ENCODE peak calls at places on chromosomes 13 and 19, in six cellular contexts. One of them, this sample, is unnamed.

GRCh38 chr13:46543307-46543706 is 9.7 kb upstream of the LRCH1 start:
- ATAC-seq in upper lobe of left lung: no peak
- ATAC-seq in HepG2: no peak
- ATAC-seq in A549: no peak
- ATAC-seq in K562: no peak
- ATAC-seq in GM12878: peak; percentile 19
- ATAC-seq in this sample: no peak

GRCh38 chr13:46166221-46166584 is 15.8 kb downstream of the LCP1 start:
- ATAC-seq in upper lobe of left lung: no peak
- ATAC-seq in HepG2: no peak
- ATAC-seq in A549: no peak
- ATAC-seq in K562: no peak
- ATAC-seq in GM12878: peak; percentile 11
- ATAC-seq in this sample: no peak

GRCh38 chr13:92463134-92463533 is 763.5 kb upstream of the GPC6 start:
- ATAC-seq in upper lobe of left lung: no peak
- ATAC-seq in HepG2: no peak
- ATAC-seq in A549: no peak
- ATAC-seq in K562: no peak
- ATAC-seq in GM12878: no peak
- ATAC-seq in this sample: no peak

GRCh38 chr13:98471895-98472294 is 105.0 kb downstream of the STK24 start:
- ATAC-seq in upper lobe of left lung: peak; percentile 69
- ATAC-seq in HepG2: no peak
- ATAC-seq in A549: no peak
- ATAC-seq in K562: no peak
- ATAC-seq in GM12878: no peak
- ATAC-seq in this sample: no peak

GRCh38 chr19:36460046-36460445 is 29.3 kb downstream of the ZNF566 start:
- ATAC-seq in upper lobe of left lung: no peak
- ATAC-seq in HepG2: no peak
- ATAC-seq in A549: no peak
- ATAC-seq in K562: no peak
- ATAC-seq in GM12878: no peak
- ATAC-seq in this sample: no peak

GRCh38 chr13:98290261-98290660 is 113.2 kb upstream of the RNF113B start:
- ATAC-seq in upper lobe of left lung: no peak
- ATAC-seq in HepG2: no peak
- ATAC-seq in A549: no peak
- ATAC-seq in K562: no peak
- ATAC-seq in GM12878: no peak
- ATAC-seq in this sample: no peak

GRCh38 chr13:84479656-84480055 is 597.4 kb upstream of the SLITRK1 start:
- ATAC-seq in upper lobe of left lung: no peak
- ATAC-seq in HepG2: no peak
- ATAC-seq in A549: no peak
- ATAC-seq in K562: no peak
- ATAC-seq in GM12878: no peak
- ATAC-seq in this sample: no peak

GRCh38 chr13:24270639-24271131 is 38.7 kb upstream of the C1QTNF9 start:
- ATAC-seq in upper lobe of left lung: peak; percentile 85
- ATAC-seq in HepG2: peak; percentile 82
- ATAC-seq in A549: peak; percentile 70
- ATAC-seq in K562: peak; percentile 47
- ATAC-seq in GM12878: peak; percentile 71
- ATAC-seq in this sample: peak; percentile 77

GRCh38 chr13:89372193-89372592 is 1701.0 kb downstream of the SLITRK5 start:
- ATAC-seq in upper lobe of left lung: no peak
- ATAC-seq in HepG2: no peak
- ATAC-seq in A549: no peak
- ATAC-seq in K562: no peak
- ATAC-seq in GM12878: no peak
- ATAC-seq in this sample: no peak

GRCh38 chr19:33518541-33518940 is 3.0 kb downstream of the PEPD start:
- ATAC-seq in upper lobe of left lung: no peak
- ATAC-seq in HepG2: no peak
- ATAC-seq in A549: no peak
- ATAC-seq in K562: no peak
- ATAC-seq in GM12878: no peak
- ATAC-seq in this sample: no peak

GRCh38 chr13:51846756-51847155 is 1.8 kb upstream of the TMEM272 start:
- ATAC-seq in upper lobe of left lung: no peak
- ATAC-seq in HepG2: no peak
- ATAC-seq in A549: no peak
- ATAC-seq in K562: no peak
- ATAC-seq in GM12878: no peak
- ATAC-seq in this sample: no peak

GRCh38 chr13:107091386-107091785 is 523.4 kb upstream of the ARGLU1 start:
- ATAC-seq in upper lobe of left lung: no peak
- ATAC-seq in HepG2: no peak
- ATAC-seq in A549: no peak
- ATAC-seq in K562: no peak
- ATAC-seq in GM12878: no peak
- ATAC-seq in this sample: no peak

GRCh38 chr19:18339703-18340102 is 695 bp upstream of the PGPEP1 start:
- ATAC-seq in upper lobe of left lung: no peak
- ATAC-seq in HepG2: no peak
- ATAC-seq in A549: peak; percentile 79
- ATAC-seq in K562: peak; percentile 74
- ATAC-seq in GM12878: peak; percentile 28
- ATAC-seq in this sample: no peak

GRCh38 chr19:46489445-46490272 is 6.0 kb downstream of the PNMA8B start:
- ATAC-seq in upper lobe of left lung: peak; percentile 16
- ATAC-seq in HepG2: no peak
- ATAC-seq in A549: no peak
- ATAC-seq in K562: peak; percentile 78
- ATAC-seq in GM12878: peak; percentile 28
- ATAC-seq in this sample: peak; percentile 47

GRCh38 chr19:40974633-40975037 is 16.4 kb upstream of the CYP2B6 start:
- ATAC-seq in upper lobe of left lung: peak; percentile 72
- ATAC-seq in HepG2: peak; percentile 77
- ATAC-seq in A549: peak; percentile 96
- ATAC-seq in K562: peak; percentile 95
- ATAC-seq in GM12878: peak; percentile 89
- ATAC-seq in this sample: peak; percentile 60

GRCh38 chr19:15424692-15425272 is 6.0 kb upstream of the AKAP8L start:
- ATAC-seq in upper lobe of left lung: no peak
- ATAC-seq in HepG2: no peak
- ATAC-seq in A549: no peak
- ATAC-seq in K562: no peak
- ATAC-seq in GM12878: no peak
- ATAC-seq in this sample: no peak

GRCh38 chr13:52924241-52925148 is 76.1 kb upstream of the PCDH8 start:
- ATAC-seq in upper lobe of left lung: no peak
- ATAC-seq in HepG2: peak; percentile 58
- ATAC-seq in A549: no peak
- ATAC-seq in K562: no peak
- ATAC-seq in GM12878: no peak
- ATAC-seq in this sample: no peak

GRCh38 chr13:114109646-114110045 is 22.8 kb downstream of the RASA3 start:
- ATAC-seq in upper lobe of left lung: no peak
- ATAC-seq in HepG2: no peak
- ATAC-seq in A549: no peak
- ATAC-seq in K562: no peak
- ATAC-seq in GM12878: no peak
- ATAC-seq in this sample: no peak

GRCh38 chr19:40342644-40343311 is 5.4 kb downstream of the C19orf47 start:
- ATAC-seq in upper lobe of left lung: no peak
- ATAC-seq in HepG2: no peak
- ATAC-seq in A549: no peak
- ATAC-seq in K562: peak; percentile 26
- ATAC-seq in GM12878: no peak
- ATAC-seq in this sample: no peak

GRCh38 chr19:6723108-6723618 is 2.7 kb upstream of the C3 start:
- ATAC-seq in upper lobe of left lung: no peak
- ATAC-seq in HepG2: no peak
- ATAC-seq in A549: peak; percentile 35
- ATAC-seq in K562: no peak
- ATAC-seq in GM12878: no peak
- ATAC-seq in this sample: peak; percentile 67

GRCh38 chr13:97275265-97275664 is 53.1 kb downstream of the MBNL2 start:
- ATAC-seq in upper lobe of left lung: no peak
- ATAC-seq in HepG2: peak; percentile 67
- ATAC-seq in A549: peak; percentile 63
- ATAC-seq in K562: no peak
- ATAC-seq in GM12878: no peak
- ATAC-seq in this sample: peak; percentile 44

GRCh38 chr19:14168259-14168972 is 32.0 kb upstream of the ASF1B start:
- ATAC-seq in upper lobe of left lung: no peak
- ATAC-seq in HepG2: no peak
- ATAC-seq in A549: no peak
- ATAC-seq in K562: no peak
- ATAC-seq in GM12878: no peak
- ATAC-seq in this sample: no peak

GRCh38 chr19:5030822-5031221 is 61.9 kb downstream of the KDM4B start:
- ATAC-seq in upper lobe of left lung: peak; percentile 9
- ATAC-seq in HepG2: peak; percentile 24
- ATAC-seq in A549: peak; percentile 15
- ATAC-seq in K562: no peak
- ATAC-seq in GM12878: peak; percentile 29
- ATAC-seq in this sample: no peak

GRCh38 chr13:37481858-37482227 is 116.7 kb downstream of the POSTN start:
- ATAC-seq in upper lobe of left lung: no peak
- ATAC-seq in HepG2: no peak
- ATAC-seq in A549: no peak
- ATAC-seq in K562: no peak
- ATAC-seq in GM12878: no peak
- ATAC-seq in this sample: no peak

GRCh38 chr13:109833940-109834339 is 47.6 kb upstream of the IRS2 start:
- ATAC-seq in upper lobe of left lung: peak; percentile 15
- ATAC-seq in HepG2: no peak
- ATAC-seq in A549: no peak
- ATAC-seq in K562: no peak
- ATAC-seq in GM12878: no peak
- ATAC-seq in this sample: no peak

GRCh38 chr19:40392894-40393517 is 3.0 kb upstream of the HIPK4 start:
- ATAC-seq in upper lobe of left lung: peak; percentile 60
- ATAC-seq in HepG2: peak; percentile 86
- ATAC-seq in A549: peak; percentile 89
- ATAC-seq in K562: peak; percentile 85
- ATAC-seq in GM12878: peak; percentile 90
- ATAC-seq in this sample: no peak

GRCh38 chr19:31110331-31110730 is 238.9 kb downstream of the TSHZ3 start:
- ATAC-seq in upper lobe of left lung: no peak
- ATAC-seq in HepG2: no peak
- ATAC-seq in A549: peak; percentile 70
- ATAC-seq in K562: peak; percentile 52
- ATAC-seq in GM12878: no peak
- ATAC-seq in this sample: no peak

DNA sequence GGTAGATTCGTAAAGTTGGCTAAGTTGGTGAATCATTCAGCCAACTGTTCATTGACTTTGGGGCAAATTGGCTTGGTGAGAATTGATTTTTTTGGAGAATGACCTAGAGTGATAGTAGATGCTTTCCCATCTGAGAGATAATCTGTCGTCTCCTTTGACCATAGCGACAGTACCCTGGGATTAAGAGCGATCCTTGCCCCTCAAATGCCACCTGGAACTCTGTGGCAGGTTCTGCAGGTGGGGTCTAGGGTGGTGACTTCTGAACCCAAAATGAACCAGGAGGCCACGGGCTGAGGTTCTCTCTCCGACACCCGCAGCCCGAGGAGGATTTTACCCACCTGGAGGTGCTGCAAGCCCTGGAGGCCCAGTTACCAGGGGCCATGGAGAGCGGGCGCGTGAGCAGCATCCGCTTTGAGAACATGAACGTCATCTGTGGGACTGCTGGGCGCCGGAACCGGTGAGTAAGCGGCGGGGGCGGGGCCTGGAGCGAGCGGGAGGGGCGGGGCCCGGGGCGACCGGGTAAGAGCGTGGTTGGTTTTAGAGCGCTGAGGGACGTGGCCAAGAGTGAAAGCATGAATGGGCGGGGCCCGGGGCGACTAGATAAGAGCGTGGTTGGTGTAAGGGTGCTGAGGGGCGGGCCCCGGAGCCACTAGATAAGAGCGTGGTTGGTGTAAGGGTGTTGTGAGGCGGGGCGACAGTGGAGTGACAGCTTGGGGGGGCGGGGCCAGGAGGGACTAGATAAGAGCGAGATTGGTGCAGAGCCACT is 8.6 kb downstream of the C19orf81 start:
- ATAC-seq in upper lobe of left lung: peak; percentile 92
- ATAC-seq in HepG2: peak; percentile 76
- ATAC-seq in A549: peak; percentile 94
- ATAC-seq in K562: peak; percentile 88
- ATAC-seq in GM12878: peak; percentile 98
- ATAC-seq in this sample: peak; percentile 87
- H3K4me3 ChIP-seq in upper lobe of left lung: peak overlapping the region; percentile 47
- H3K4me3 ChIP-seq in HepG2: no peak overlapping the region
- H3K4me3 ChIP-seq in A549: peak overlapping the region; percentile 62
- H3K4me3 ChIP-seq in K562: peak overlapping the region; percentile 66
- H3K4me3 ChIP-seq in GM12878: no peak overlapping the region
- H3K4me3 ChIP-seq in this sample: peak overlapping the region; percentile 38

GRCh38 chr13:27395007-27395510 is 29.4 kb upstream of the GTF3A start:
- ATAC-seq in upper lobe of left lung: no peak
- ATAC-seq in HepG2: no peak
- ATAC-seq in A549: no peak
- ATAC-seq in K562: no peak
- ATAC-seq in GM12878: no peak
- ATAC-seq in this sample: no peak
- TF ChIP-seq EP300 in upper lobe of left lung: no peak
- TF ChIP-seq EP300 in HepG2: no peak
- TF ChIP-seq EP300 in A549: no peak
- TF ChIP-seq EP300 in K562: no peak
- TF ChIP-seq EP300 in GM12878: no peak
- TF ChIP-seq EP300 in this sample: no peak

GRCh38 chr19:9912551-9913236 is 23.6 kb downstream of the OLFM2 start:
- ATAC-seq in upper lobe of left lung: no peak
- ATAC-seq in HepG2: no peak
- ATAC-seq in A549: no peak
- ATAC-seq in K562: no peak
- ATAC-seq in GM12878: no peak
- ATAC-seq in this sample: no peak
- H3K4me3 ChIP-seq in upper lobe of left lung: peak overlapping the region; percentile 50
- H3K4me3 ChIP-seq in HepG2: no peak overlapping the region
- H3K4me3 ChIP-seq in A549: peak overlapping the region; percentile 80
- H3K4me3 ChIP-seq in K562: no peak overlapping the region
- H3K4me3 ChIP-seq in GM12878: no peak overlapping the region
- H3K4me3 ChIP-seq in this sample: no peak overlapping the region

GRCh38 chr13:99628442-99628841 is 127.2 kb downstream of the TM9SF2 start:
- ATAC-seq in upper lobe of left lung: no peak
- ATAC-seq in HepG2: no peak
- ATAC-seq in A549: no peak
- ATAC-seq in K562: no peak
- ATAC-seq in GM12878: no peak
- ATAC-seq in this sample: no peak

GRCh38 chr13:99630269-99630898 is 129.1 kb downstream of the TM9SF2 start:
- ATAC-seq in upper lobe of left lung: no peak
- ATAC-seq in HepG2: peak; percentile 51
- ATAC-seq in A549: no peak
- ATAC-seq in K562: no peak
- ATAC-seq in GM12878: no peak
- ATAC-seq in this sample: peak; percentile 71

GRCh38 chr13:99624936-99625540 is 123.8 kb downstream of the TM9SF2 start:
- ATAC-seq in upper lobe of left lung: no peak
- ATAC-seq in HepG2: no peak
- ATAC-seq in A549: no peak
- ATAC-seq in K562: no peak
- ATAC-seq in GM12878: no peak
- ATAC-seq in this sample: no peak

GRCh38 chr13:99629641-99630040 is 128.4 kb downstream of the TM9SF2 start:
- ATAC-seq in upper lobe of left lung: peak; percentile 26
- ATAC-seq in HepG2: peak; percentile 35
- ATAC-seq in A549: no peak
- ATAC-seq in K562: no peak
- ATAC-seq in GM12878: no peak
- ATAC-seq in this sample: no peak

GRCh38 chr13:99626461-99627082 is 125.3 kb downstream of the TM9SF2 start:
- ATAC-seq in upper lobe of left lung: no peak
- ATAC-seq in HepG2: no peak
- ATAC-seq in A549: peak; percentile 74
- ATAC-seq in K562: no peak
- ATAC-seq in GM12878: no peak
- ATAC-seq in this sample: peak; percentile 78
- TF ChIP-seq EP300 in upper lobe of left lung: no peak
- TF ChIP-seq EP300 in HepG2: no peak
- TF ChIP-seq EP300 in A549: no peak
- TF ChIP-seq EP300 in K562: no peak
- TF ChIP-seq EP300 in GM12878: no peak
- TF ChIP-seq EP300 in this sample: no peak

This sample was measured in gastroesophageal sphincter.